ENCODE peak calls at places on chromosomes 3 and 15, in five cellular contexts. One of them, this sample, is unnamed. For H3K9me3, the result is how much of the 10 kb centered on the place peaks cover.

GRCh38 chr3:71662056-71662455 is 63.1 kb downstream of the EIF4E3 start:
- DNase-seq in H9: no peak
- DNase-seq in upper lobe of right lung: no peak
- DNase-seq in left ventricle myocardium inferior: no peak
- DNase-seq in colonic mucosa: no peak
- DNase-seq in this sample: no peak

GRCh38 chr3:41532976-41533375 is 333.7 kb downstream of the CTNNB1 start:
- DNase-seq in H9: no peak
- DNase-seq in upper lobe of right lung: no peak
- DNase-seq in left ventricle myocardium inferior: no peak
- DNase-seq in colonic mucosa: no peak
- DNase-seq in this sample: no peak

GRCh38 chr15:68672781-68673205 is 94.0 kb downstream of the CORO2B start:
- DNase-seq in H9: peak
- DNase-seq in upper lobe of right lung: peak
- DNase-seq in left ventricle myocardium inferior: no peak
- DNase-seq in colonic mucosa: no peak
- DNase-seq in this sample: peak

GRCh38 chr3:49132073-49132436 is 795 bp downstream of the LAMB2 start:
- DNase-seq in H9: no peak
- DNase-seq in upper lobe of right lung: no peak
- DNase-seq in left ventricle myocardium inferior: no peak
- DNase-seq in colonic mucosa: no peak
- DNase-seq in this sample: no peak

GRCh38 chr15:101124731-101125558 is 126.9 kb downstream of the CHSY1 start:
- DNase-seq in H9: no peak
- DNase-seq in upper lobe of right lung: no peak
- DNase-seq in left ventricle myocardium inferior: no peak
- DNase-seq in colonic mucosa: no peak
- DNase-seq in this sample: no peak

GRCh38 chr3:4856986-4857385 is 122.3 kb upstream of the BHLHE40 start:
- DNase-seq in H9: no peak
- DNase-seq in upper lobe of right lung: no peak
- DNase-seq in left ventricle myocardium inferior: no peak
- DNase-seq in colonic mucosa: no peak
- DNase-seq in this sample: no peak

GRCh38 chr3:159619341-159619885 is 369.2 kb upstream of the IL12A start:
- DNase-seq in H9: no peak
- DNase-seq in upper lobe of right lung: no peak
- DNase-seq in left ventricle myocardium inferior: no peak
- DNase-seq in colonic mucosa: no peak
- DNase-seq in this sample: peak

GRCh38 chr3:2872884-2873283 is 237.3 kb downstream of the IL5RA start:
- DNase-seq in H9: no peak
- DNase-seq in upper lobe of right lung: no peak
- DNase-seq in left ventricle myocardium inferior: no peak
- DNase-seq in colonic mucosa: peak
- DNase-seq in this sample: no peak

GRCh38 chr3:15520185-15520584 is 1.3 kb downstream of the COLQ start:
- DNase-seq in H9: no peak
- DNase-seq in upper lobe of right lung: no peak
- DNase-seq in left ventricle myocardium inferior: no peak
- DNase-seq in colonic mucosa: no peak
- DNase-seq in this sample: no peak

GRCh38 chr15:87597346-87598052 is 659.0 kb downstream of the NTRK3 start:
- DNase-seq in H9: no peak
- DNase-seq in upper lobe of right lung: no peak
- DNase-seq in left ventricle myocardium inferior: no peak
- DNase-seq in colonic mucosa: no peak
- DNase-seq in this sample: no peak

GRCh38 chr15:29538110-29538509 is 268.5 kb upstream of the NSMCE3 start:
- DNase-seq in H9: no peak
- DNase-seq in upper lobe of right lung: no peak
- DNase-seq in left ventricle myocardium inferior: no peak
- DNase-seq in colonic mucosa: peak
- DNase-seq in this sample: no peak

GRCh38 chr3:39665441-39665840 is 144.0 kb upstream of the MYRIP start:
- DNase-seq in H9: no peak
- DNase-seq in upper lobe of right lung: no peak
- DNase-seq in left ventricle myocardium inferior: no peak
- DNase-seq in colonic mucosa: no peak
- DNase-seq in this sample: no peak

GRCh38 chr3:164401923-164402322 is 676.4 kb downstream of the SI start:
- DNase-seq in H9: no peak
- DNase-seq in upper lobe of right lung: peak
- DNase-seq in left ventricle myocardium inferior: no peak
- DNase-seq in colonic mucosa: no peak
- DNase-seq in this sample: no peak

GRCh38 chr3:71647751-71648150 is 64.2 kb upstream of the FOXP1 start:
- DNase-seq in H9: no peak
- DNase-seq in upper lobe of right lung: no peak
- DNase-seq in left ventricle myocardium inferior: no peak
- DNase-seq in colonic mucosa: no peak
- DNase-seq in this sample: no peak

GRCh38 chr15:25171111-25171811 is 216.5 kb downstream of the SNRPN start:
- DNase-seq in H9: peak
- DNase-seq in upper lobe of right lung: peak
- DNase-seq in left ventricle myocardium inferior: peak
- DNase-seq in colonic mucosa: peak
- DNase-seq in this sample: peak
- H3K9me3 ChIP-seq in H9: half or more
- H3K9me3 ChIP-seq in upper lobe of right lung: under half
- H3K9me3 ChIP-seq in left ventricle myocardium inferior: half or more
- H3K9me3 ChIP-seq in colonic mucosa: under half
- H3K9me3 ChIP-seq in this sample: under half

GRCh38 chr15:25065286-25065685 is 110.5 kb downstream of the SNRPN start:
- DNase-seq in H9: no peak
- DNase-seq in upper lobe of right lung: no peak
- DNase-seq in left ventricle myocardium inferior: no peak
- DNase-seq in colonic mucosa: no peak
- DNase-seq in this sample: no peak

GRCh38 chr15:25065876-25066275 is 111.1 kb downstream of the SNRPN start:
- DNase-seq in H9: no peak
- DNase-seq in upper lobe of right lung: peak
- DNase-seq in left ventricle myocardium inferior: no peak
- DNase-seq in colonic mucosa: no peak
- DNase-seq in this sample: no peak

GRCh38 chr15:25067725-25068309 is 113.0 kb downstream of the SNRPN start:
- DNase-seq in H9: no peak
- DNase-seq in upper lobe of right lung: peak
- DNase-seq in left ventricle myocardium inferior: no peak
- DNase-seq in colonic mucosa: no peak
- DNase-seq in this sample: no peak

GRCh38 chr15:25068696-25069095 is 113.9 kb downstream of the SNRPN start:
- DNase-seq in H9: no peak
- DNase-seq in upper lobe of right lung: peak
- DNase-seq in left ventricle myocardium inferior: no peak
- DNase-seq in colonic mucosa: no peak
- DNase-seq in this sample: no peak

GRCh38 chr15:25066708-25067107 is 111.9 kb downstream of the SNRPN start:
- DNase-seq in H9: no peak
- DNase-seq in upper lobe of right lung: peak
- DNase-seq in left ventricle myocardium inferior: no peak
- DNase-seq in colonic mucosa: no peak
- DNase-seq in this sample: no peak
- H3K9me3 ChIP-seq in H9: half or more
- H3K9me3 ChIP-seq in upper lobe of right lung: half or more
- H3K9me3 ChIP-seq in left ventricle myocardium inferior: half or more
- H3K9me3 ChIP-seq in colonic mucosa: under half
- H3K9me3 ChIP-seq in this sample: half or more

GRCh38 chr15:25238716-25239470 is 199.9 kb downstream of the UBE3A start:
- DNase-seq in H9: no peak
- DNase-seq in upper lobe of right lung: peak
- DNase-seq in left ventricle myocardium inferior: peak
- DNase-seq in colonic mucosa: no peak
- DNase-seq in this sample: no peak

GRCh38 chr15:25236861-25237155 is 202.0 kb downstream of the UBE3A start:
- DNase-seq in H9: no peak
- DNase-seq in upper lobe of right lung: no peak
- DNase-seq in left ventricle myocardium inferior: no peak
- DNase-seq in colonic mucosa: no peak
- DNase-seq in this sample: no peak

GRCh38 chr15:25237291-25237978 is 201.4 kb downstream of the UBE3A start:
- DNase-seq in H9: no peak
- DNase-seq in upper lobe of right lung: peak
- DNase-seq in left ventricle myocardium inferior: no peak
- DNase-seq in colonic mucosa: no peak
- DNase-seq in this sample: no peak

GRCh38 chr15:25239471-25240345 is 199.1 kb downstream of the UBE3A start:
- DNase-seq in H9: no peak
- DNase-seq in upper lobe of right lung: peak
- DNase-seq in left ventricle myocardium inferior: no peak
- DNase-seq in colonic mucosa: no peak
- DNase-seq in this sample: no peak

DNA sequence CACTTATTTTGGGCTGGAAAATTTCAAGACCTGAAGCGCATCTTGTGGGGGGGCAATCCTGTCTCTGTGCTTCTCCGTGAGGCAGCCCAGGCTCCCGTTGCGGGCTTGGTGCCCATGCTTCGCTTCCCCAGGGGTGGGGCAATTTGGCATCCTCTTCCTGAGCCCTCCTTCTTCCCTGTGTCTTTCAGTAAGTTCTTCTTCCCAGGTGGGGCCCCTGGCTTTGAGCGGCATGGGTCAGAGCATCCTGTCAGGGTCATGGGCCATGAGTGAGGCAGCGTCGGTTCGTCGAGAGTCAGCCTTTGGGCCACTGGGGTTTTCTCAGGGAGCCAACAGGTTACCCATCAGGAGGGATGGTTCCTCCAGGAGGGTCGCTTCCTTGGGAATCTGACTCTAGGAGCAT is 200.7 kb downstream of the UBE3A start:
- DNase-seq in H9: no peak
- DNase-seq in upper lobe of right lung: peak
- DNase-seq in left ventricle myocardium inferior: peak
- DNase-seq in colonic mucosa: no peak
- DNase-seq in this sample: no peak
- H3K9me3 ChIP-seq in H9: half or more
- H3K9me3 ChIP-seq in upper lobe of right lung: under half
- H3K9me3 ChIP-seq in left ventricle myocardium inferior: under half
- H3K9me3 ChIP-seq in colonic mucosa: under half
- H3K9me3 ChIP-seq in this sample: under half

DNA sequence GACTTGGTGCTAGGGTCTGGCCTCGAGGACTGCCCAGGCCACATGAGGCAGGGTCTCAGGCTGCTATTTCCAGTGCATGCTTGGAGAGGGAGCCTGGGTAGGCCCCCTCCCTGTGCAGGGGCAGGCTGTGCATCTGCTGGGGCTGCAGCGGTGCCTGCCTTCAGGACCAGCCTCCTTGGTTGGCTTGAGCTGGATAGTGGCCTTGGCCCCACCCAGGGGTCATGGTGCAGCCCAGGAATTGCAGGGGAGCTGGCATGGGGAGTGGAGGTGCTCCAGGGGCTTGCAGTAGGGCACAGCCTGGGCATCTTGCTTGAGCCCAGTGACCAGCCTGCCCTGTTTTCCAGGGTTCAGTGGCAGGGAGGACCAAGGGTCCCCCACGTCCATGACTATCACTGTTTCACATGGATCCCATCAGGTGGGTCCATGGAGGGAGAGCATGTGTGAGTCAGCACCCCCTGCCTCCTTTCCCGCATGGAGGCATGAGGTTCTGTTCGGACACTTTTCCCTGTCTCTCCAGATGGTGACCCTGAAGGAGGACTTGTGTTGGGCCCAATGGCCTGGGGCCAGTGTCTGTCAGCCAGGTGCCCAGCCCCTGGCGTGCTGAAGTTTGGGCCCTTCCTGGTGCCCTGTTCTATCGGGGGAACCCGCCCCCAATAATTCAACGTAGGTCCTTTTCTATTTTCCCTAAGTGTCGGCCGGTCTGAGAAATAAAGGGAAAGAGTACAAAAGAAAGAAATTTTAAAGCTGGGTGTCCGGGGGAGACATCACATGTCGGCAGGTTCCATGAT is 218.6 kb downstream of the SNRPN start:
- DNase-seq in H9: peak
- DNase-seq in upper lobe of right lung: peak
- DNase-seq in left ventricle myocardium inferior: no peak
- DNase-seq in colonic mucosa: peak
- DNase-seq in this sample: no peak
- H3K9me3 ChIP-seq in H9: half or more
- H3K9me3 ChIP-seq in upper lobe of right lung: under half
- H3K9me3 ChIP-seq in left ventricle myocardium inferior: half or more
- H3K9me3 ChIP-seq in colonic mucosa: under half
- H3K9me3 ChIP-seq in this sample: under half

GRCh38 chr3:140931-141330 is 55.6 kb upstream of the CHL1 start:
- DNase-seq in H9: no peak
- DNase-seq in upper lobe of right lung: no peak
- DNase-seq in left ventricle myocardium inferior: no peak
- DNase-seq in colonic mucosa: no peak
- DNase-seq in this sample: no peak
- H3K9me3 ChIP-seq in H9: under half
- H3K9me3 ChIP-seq in upper lobe of right lung: under half
- H3K9me3 ChIP-seq in left ventricle myocardium inferior: under half
- H3K9me3 ChIP-seq in colonic mucosa: under half
- H3K9me3 ChIP-seq in this sample: under half

This sample was measured in WERI-Rb-1.